ENCODE peak calls at places on chromosome 14, in eight cellular contexts. One of them, this sample, is unnamed.

GRCh38 chr14:24927809-24928208 is 122.1 kb downstream of the STXBP6 start:
- DNase-seq in uterus: no peak
- DNase-seq in cardiac fibroblast: no peak
- DNase-seq in mammary epithelial cell: no peak
- DNase-seq in endothelial cell: no peak
- DNase-seq in neural crest cell: no peak
- DNase-seq in tibial artery: no peak
- DNase-seq in astrocyte of the spinal cord: no peak
- DNase-seq in this sample: no peak

GRCh38 chr14:60658909-60659585 is 9.8 kb upstream of the SIX1 start:
- DNase-seq in mammary epithelial cell: no peak
- DNase-seq in cardiac fibroblast: peak; percentile 41
- DNase-seq in endothelial cell: no peak
- DNase-seq in uterus: no peak
- DNase-seq in tibial artery: no peak
- DNase-seq in astrocyte of the spinal cord: no peak
- DNase-seq in neural crest cell: no peak
- DNase-seq in this sample: no peak

GRCh38 chr14:99698236-99698635 is 14.1 kb downstream of the CYP46A1 start:
- DNase-seq in endothelial cell: no peak
- DNase-seq in neural crest cell: no peak
- DNase-seq in astrocyte of the spinal cord: no peak
- DNase-seq in tibial artery: no peak
- DNase-seq in cardiac fibroblast: no peak
- DNase-seq in uterus: no peak
- DNase-seq in mammary epithelial cell: no peak
- DNase-seq in this sample: no peak

GRCh38 chr14:73105727-73106126 is 30.6 kb upstream of the PSEN1 start:
- DNase-seq in cardiac fibroblast: no peak
- DNase-seq in mammary epithelial cell: no peak
- DNase-seq in neural crest cell: no peak
- DNase-seq in uterus: no peak
- DNase-seq in astrocyte of the spinal cord: no peak
- DNase-seq in tibial artery: no peak
- DNase-seq in endothelial cell: no peak
- DNase-seq in this sample: no peak

GRCh38 chr14:92848941-92849340 is 54.8 kb downstream of the GOLGA5 start:
- DNase-seq in endothelial cell: no peak
- DNase-seq in cardiac fibroblast: no peak
- DNase-seq in mammary epithelial cell: no peak
- DNase-seq in neural crest cell: no peak
- DNase-seq in tibial artery: no peak
- DNase-seq in uterus: no peak
- DNase-seq in astrocyte of the spinal cord: no peak
- DNase-seq in this sample: no peak

GRCh38 chr14:65461730-65462129 is 49.2 kb downstream of the FUT8 start:
- DNase-seq in uterus: no peak
- DNase-seq in tibial artery: no peak
- DNase-seq in neural crest cell: no peak
- DNase-seq in mammary epithelial cell: no peak
- DNase-seq in astrocyte of the spinal cord: peak; percentile 28
- DNase-seq in endothelial cell: no peak
- DNase-seq in cardiac fibroblast: no peak
- DNase-seq in this sample: no peak

GRCh38 chr14:24430682-24431568 is 1.2 kb downstream of the KHNYN start:
- DNase-seq in astrocyte of the spinal cord: peak; percentile 40
- DNase-seq in neural crest cell: no peak
- DNase-seq in mammary epithelial cell: peak; percentile 58
- DNase-seq in uterus: peak; percentile 18
- DNase-seq in endothelial cell: no peak
- DNase-seq in tibial artery: no peak
- DNase-seq in cardiac fibroblast: peak; percentile 76
- DNase-seq in this sample: peak; percentile 51

GRCh38 chr14:28375295-28375694 is 391.3 kb upstream of the FOXG1 start:
- DNase-seq in uterus: no peak
- DNase-seq in cardiac fibroblast: peak; percentile 52
- DNase-seq in tibial artery: no peak
- DNase-seq in astrocyte of the spinal cord: peak; percentile 54
- DNase-seq in endothelial cell: peak; percentile 36
- DNase-seq in mammary epithelial cell: peak; percentile 30
- DNase-seq in neural crest cell: no peak
- DNase-seq in this sample: no peak

GRCh38 chr14:95526483-95527391 is 8.1 kb upstream of the GLRX5 start:
- DNase-seq in endothelial cell: no peak
- DNase-seq in tibial artery: no peak
- DNase-seq in uterus: no peak
- DNase-seq in mammary epithelial cell: no peak
- DNase-seq in astrocyte of the spinal cord: no peak
- DNase-seq in neural crest cell: no peak
- DNase-seq in cardiac fibroblast: no peak
- DNase-seq in this sample: no peak

GRCh38 chr14:64539186-64539552 is 1.4 kb upstream of the HSPA2 start:
- DNase-seq in neural crest cell: no peak
- DNase-seq in endothelial cell: no peak
- DNase-seq in astrocyte of the spinal cord: no peak
- DNase-seq in cardiac fibroblast: peak; percentile 52
- DNase-seq in tibial artery: no peak
- DNase-seq in uterus: no peak
- DNase-seq in mammary epithelial cell: peak; percentile 6
- DNase-seq in this sample: no peak

GRCh38 chr14:102046337-102047278 is 40.2 kb downstream of the HSP90AA1 start:
- DNase-seq in astrocyte of the spinal cord: peak; percentile 41
- DNase-seq in endothelial cell: peak; percentile 44
- DNase-seq in cardiac fibroblast: peak; percentile 38
- DNase-seq in neural crest cell: peak; percentile 43
- DNase-seq in tibial artery: peak; percentile 87
- DNase-seq in mammary epithelial cell: peak; percentile 39
- DNase-seq in uterus: peak; percentile 69
- DNase-seq in this sample: no peak

GRCh38 chr14:69161590-69161989 is 8.7 kb upstream of the DCAF5 start:
- DNase-seq in tibial artery: no peak
- DNase-seq in cardiac fibroblast: no peak
- DNase-seq in astrocyte of the spinal cord: no peak
- DNase-seq in mammary epithelial cell: no peak
- DNase-seq in uterus: no peak
- DNase-seq in neural crest cell: no peak
- DNase-seq in endothelial cell: no peak
- DNase-seq in this sample: no peak

GRCh38 chr14:63551338-63551737 is 8.2 kb upstream of the PPP2R5E start:
- DNase-seq in endothelial cell: no peak
- DNase-seq in mammary epithelial cell: peak; percentile 78
- DNase-seq in neural crest cell: no peak
- DNase-seq in cardiac fibroblast: peak; percentile 75
- DNase-seq in uterus: no peak
- DNase-seq in astrocyte of the spinal cord: peak; percentile 9
- DNase-seq in tibial artery: no peak
- DNase-seq in this sample: no peak

GRCh38 chr14:24630872-24631477 is 3.0 kb downstream of the GZMB start:
- DNase-seq in mammary epithelial cell: peak; percentile 53
- DNase-seq in astrocyte of the spinal cord: no peak
- DNase-seq in neural crest cell: no peak
- DNase-seq in tibial artery: no peak
- DNase-seq in uterus: no peak
- DNase-seq in endothelial cell: no peak
- DNase-seq in cardiac fibroblast: peak; percentile 17
- DNase-seq in this sample: no peak

GRCh38 chr14:37150414-37150813 is 22.0 kb downstream of the SLC25A21 start:
- DNase-seq in uterus: no peak
- DNase-seq in endothelial cell: no peak
- DNase-seq in neural crest cell: no peak
- DNase-seq in cardiac fibroblast: peak; percentile 65
- DNase-seq in astrocyte of the spinal cord: peak; percentile 65
- DNase-seq in mammary epithelial cell: peak; percentile 36
- DNase-seq in tibial artery: no peak
- DNase-seq in this sample: no peak

GRCh38 chr14:93959239-93960107 is 16.9 kb downstream of the ASB2 start:
- DNase-seq in astrocyte of the spinal cord: peak; percentile 85
- DNase-seq in cardiac fibroblast: peak; percentile 94
- DNase-seq in uterus: peak; percentile 42
- DNase-seq in mammary epithelial cell: peak; percentile 100
- DNase-seq in neural crest cell: no peak
- DNase-seq in tibial artery: no peak
- DNase-seq in endothelial cell: peak; percentile 28
- DNase-seq in this sample: peak; percentile 86

GRCh38 chr14:39050389-39050788 is 52.6 kb downstream of the SEC23A start:
- DNase-seq in tibial artery: no peak
- DNase-seq in astrocyte of the spinal cord: peak; percentile 68
- DNase-seq in neural crest cell: no peak
- DNase-seq in uterus: no peak
- DNase-seq in mammary epithelial cell: peak; percentile 88
- DNase-seq in endothelial cell: no peak
- DNase-seq in cardiac fibroblast: peak; percentile 85
- DNase-seq in this sample: no peak

GRCh38 chr14:35985504-35986218 is 159.5 kb downstream of the BRMS1L start:
- DNase-seq in endothelial cell: no peak
- DNase-seq in cardiac fibroblast: no peak
- DNase-seq in uterus: no peak
- DNase-seq in tibial artery: no peak
- DNase-seq in neural crest cell: no peak
- DNase-seq in mammary epithelial cell: no peak
- DNase-seq in astrocyte of the spinal cord: peak; percentile 4
- DNase-seq in this sample: no peak
- TF ChIP-seq CTCF in endothelial cell: no peak
- TF ChIP-seq CTCF in cardiac fibroblast: no peak
- TF ChIP-seq CTCF in uterus: no peak
- TF ChIP-seq CTCF in tibial artery: no peak
- TF ChIP-seq CTCF in neural crest cell: no peak
- TF ChIP-seq CTCF in mammary epithelial cell: no peak
- TF ChIP-seq CTCF in astrocyte of the spinal cord: peak; percentile 13
- TF ChIP-seq CTCF in this sample: no peak

GRCh38 chr14:78674820-78675219 is 504.6 kb downstream of the NRXN3 start:
- DNase-seq in cardiac fibroblast: no peak
- DNase-seq in tibial artery: no peak
- DNase-seq in neural crest cell: no peak
- DNase-seq in mammary epithelial cell: no peak
- DNase-seq in uterus: no peak
- DNase-seq in astrocyte of the spinal cord: no peak
- DNase-seq in endothelial cell: no peak
- DNase-seq in this sample: no peak

DNA sequence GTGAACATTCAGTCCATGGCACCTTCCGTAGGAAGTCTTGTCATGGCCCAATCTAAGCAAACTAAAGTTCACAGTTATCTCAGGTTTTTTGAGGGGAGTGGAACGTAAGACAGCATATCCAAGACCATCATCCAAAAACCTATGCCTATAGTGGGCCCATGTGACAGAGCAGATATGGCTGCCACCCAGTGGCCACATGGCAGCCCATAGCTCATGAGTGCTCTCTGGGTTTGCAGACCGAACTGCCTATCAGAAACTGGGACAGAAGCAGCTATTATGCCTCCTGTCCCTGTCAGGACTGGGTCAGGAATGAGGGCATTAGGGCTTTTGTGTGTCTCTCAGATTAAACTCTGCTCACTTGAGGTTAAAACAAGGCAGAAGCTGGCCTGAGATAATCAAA is 503.7 kb downstream of the NRXN3 start:
- DNase-seq in endothelial cell: no peak
- DNase-seq in mammary epithelial cell: no peak
- DNase-seq in uterus: no peak
- DNase-seq in neural crest cell: no peak
- DNase-seq in astrocyte of the spinal cord: no peak
- DNase-seq in cardiac fibroblast: no peak
- DNase-seq in tibial artery: no peak
- DNase-seq in this sample: no peak
- TF ChIP-seq CTCF in endothelial cell: no peak
- TF ChIP-seq CTCF in mammary epithelial cell: no peak
- TF ChIP-seq CTCF in uterus: no peak
- TF ChIP-seq CTCF in neural crest cell: no peak
- TF ChIP-seq CTCF in astrocyte of the spinal cord: no peak
- TF ChIP-seq CTCF in cardiac fibroblast: no peak
- TF ChIP-seq CTCF in tibial artery: no peak
- TF ChIP-seq CTCF in this sample: no peak

GRCh38 chr14:91098591-91098990 is 15.3 kb upstream of the DGLUCY start:
- DNase-seq in tibial artery: no peak
- DNase-seq in cardiac fibroblast: peak; percentile 63
- DNase-seq in endothelial cell: no peak
- DNase-seq in uterus: no peak
- DNase-seq in neural crest cell: no peak
- DNase-seq in mammary epithelial cell: peak; percentile 53
- DNase-seq in astrocyte of the spinal cord: no peak
- DNase-seq in this sample: no peak
- TF ChIP-seq CTCF in tibial artery: no peak
- TF ChIP-seq CTCF in cardiac fibroblast: no peak
- TF ChIP-seq CTCF in endothelial cell: no peak
- TF ChIP-seq CTCF in uterus: no peak
- TF ChIP-seq CTCF in neural crest cell: no peak
- TF ChIP-seq CTCF in mammary epithelial cell: no peak
- TF ChIP-seq CTCF in astrocyte of the spinal cord: no peak
- TF ChIP-seq CTCF in this sample: no peak

DNA sequence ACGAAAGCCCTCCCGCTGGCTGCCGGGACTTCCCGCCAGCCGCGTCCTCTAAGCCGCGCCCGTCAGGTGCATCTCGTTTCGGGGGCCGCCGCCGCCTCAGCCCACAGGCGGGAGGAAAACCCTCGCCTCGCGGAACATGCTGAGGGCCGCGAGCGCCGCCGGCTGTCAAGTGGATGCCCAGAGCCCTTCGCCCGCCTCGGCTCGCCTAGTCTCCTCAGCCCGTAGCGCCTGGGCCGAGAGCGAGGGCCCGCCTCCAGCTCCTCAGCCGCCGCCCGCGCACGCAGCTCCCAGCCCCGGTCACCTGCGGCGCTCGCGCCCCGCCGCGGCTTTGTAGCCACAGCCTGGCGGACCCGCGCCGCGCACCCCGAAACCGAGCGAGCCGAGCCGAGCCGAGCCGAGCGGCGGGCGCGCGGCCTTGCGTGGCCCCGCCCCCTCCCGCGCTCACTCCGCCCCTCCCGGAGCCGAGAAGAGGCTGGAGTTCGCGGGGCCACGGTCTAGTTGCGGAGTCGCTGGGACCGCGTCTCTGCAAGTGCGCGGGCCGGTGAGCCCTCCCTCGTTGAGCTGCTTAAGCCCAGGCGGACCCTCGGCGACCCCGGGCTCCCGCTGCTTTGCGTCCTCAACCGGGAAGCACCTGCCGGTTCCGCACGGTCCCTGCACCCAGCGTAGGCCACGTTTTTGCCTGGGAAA is at the start of gene EML5:
- DNase-seq in cardiac fibroblast: peak; percentile 34
- DNase-seq in endothelial cell: peak; percentile 72
- DNase-seq in neural crest cell: peak; percentile 60
- DNase-seq in tibial artery: peak; percentile 73
- DNase-seq in mammary epithelial cell: peak; percentile 84
- DNase-seq in uterus: peak; percentile 76
- DNase-seq in astrocyte of the spinal cord: peak; percentile 57
- DNase-seq in this sample: peak; percentile 74
- TF ChIP-seq CTCF in cardiac fibroblast: peak; percentile 52
- TF ChIP-seq CTCF in endothelial cell: peak; percentile 39
- TF ChIP-seq CTCF in neural crest cell: peak; percentile 58
- TF ChIP-seq CTCF in tibial artery: peak; percentile 52
- TF ChIP-seq CTCF in mammary epithelial cell: peak; percentile 17
- TF ChIP-seq CTCF in uterus: peak; percentile 24
- TF ChIP-seq CTCF in astrocyte of the spinal cord: peak; percentile 46
- TF ChIP-seq CTCF in this sample: no peak

DNA sequence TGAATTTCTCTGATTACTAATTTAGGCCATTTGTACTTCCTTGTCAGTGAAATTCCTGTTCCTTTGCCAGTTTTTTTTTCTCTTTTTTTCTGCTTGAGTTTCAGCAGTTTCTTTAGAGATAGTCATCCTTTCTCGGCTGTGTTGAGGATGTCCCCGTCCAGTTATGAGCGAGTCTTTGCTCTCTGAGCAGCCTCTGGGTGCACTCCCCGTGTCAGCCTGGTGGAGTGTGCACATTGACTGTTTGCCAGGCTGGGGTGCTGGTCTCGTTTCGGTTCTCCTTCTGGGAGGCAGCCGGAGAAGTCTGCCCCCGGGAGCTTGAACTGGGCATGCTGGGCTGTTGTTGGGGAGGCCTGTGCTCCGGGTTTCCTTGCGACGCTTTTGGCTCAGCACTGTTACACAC is 3.0 kb downstream of the PACS2 start:
- DNase-seq in mammary epithelial cell: no peak
- DNase-seq in endothelial cell: no peak
- DNase-seq in tibial artery: peak; percentile 66
- DNase-seq in neural crest cell: no peak
- DNase-seq in uterus: no peak
- DNase-seq in astrocyte of the spinal cord: peak; percentile 33
- DNase-seq in cardiac fibroblast: peak; percentile 48
- DNase-seq in this sample: no peak
- TF ChIP-seq CTCF in mammary epithelial cell: no peak
- TF ChIP-seq CTCF in endothelial cell: no peak
- TF ChIP-seq CTCF in tibial artery: no peak
- TF ChIP-seq CTCF in neural crest cell: no peak
- TF ChIP-seq CTCF in uterus: peak; percentile 17
- TF ChIP-seq CTCF in astrocyte of the spinal cord: no peak
- TF ChIP-seq CTCF in cardiac fibroblast: peak; percentile 15
- TF ChIP-seq CTCF in this sample: no peak